ENCODE peak calls at places on chromosomes 13 and 19, in nine cellular contexts. Z is AG08395; B is MCF 10A; T is substantia nigra; K is EL; G is activated CD8-positive, alpha-beta memory T cell treated with anti-CD3 and anti-CD28 coated beads, Interleukin-2, amount 50 U/mL, for 48 hours; Y is IMR-90; O is GF-D8; Q is left kidney. A is an unnamed sample.
A peak's percentile ranks its signal among the peaks of the same experiment; 100 is the strongest.

GRCh38 chr13:32669030-32669646 is 82.9 kb downstream of the PDS5B start:
- DNase-seq in Q (peak; percentile 72), Y (peak; percentile 67), T (no peak), B (peak; percentile 55), O (peak; percentile 37), Z (peak; percentile 46), G (no peak), K (peak; percentile 47), A (peak; percentile 32)

GRCh38 chr19:4054471-4055208 is 12.1 kb downstream of the ZBTB7A start:
- DNase-seq in T (no peak), O (no peak), K (no peak), Q (no peak), B (no peak), Z (no peak), Y (no peak), G (no peak), A (no peak)

GRCh38 chr19:13717194-13717643 is 47.1 kb upstream of the MRI1 start:
- DNase-seq in Z (no peak), B (no peak), K (peak; percentile 48), Q (no peak), Y (peak; percentile 63), O (no peak), G (no peak), T (no peak), A (no peak)

GRCh38 chr19:10305139-10305806 is 4.3 kb downstream of the ZGLP1 start:
- DNase-seq in Z (peak; percentile 50), T (no peak), O (no peak), B (no peak), Y (peak; percentile 73), G (no peak), K (peak; percentile 76), Q (no peak), A (no peak)

GRCh38 chr19:4962085-4962619 is 6.8 kb upstream of the KDM4B start:
- DNase-seq in K (no peak), B (no peak), Q (no peak), G (no peak), T (no peak), Z (no peak), O (no peak), Y (no peak), A (no peak)

GRCh38 chr19:29626386-29626785 is 20.3 kb downstream of the POP4 start:
- DNase-seq in T (no peak), K (no peak), Z (no peak), G (no peak), Y (no peak), B (no peak), O (no peak), Q (no peak), A (no peak)

GRCh38 chr19:43544077-43544476 is 11.1 kb downstream of the ZNF575 start:
- DNase-seq in Q (no peak), O (no peak), B (no peak), Y (no peak), T (no peak), G (no peak), Z (no peak), K (no peak), A (no peak)

GRCh38 chr13:110634558-110634957 is 19.2 kb downstream of the NAXD start:
- DNase-seq in Q (no peak), Z (no peak), K (peak; percentile 90), G (no peak), T (no peak), O (no peak), Y (peak; percentile 89), B (peak; percentile 60), A (no peak)

GRCh38 chr13:64935441-64935840 is 2294.7 kb downstream of the PCDH9 start:
- DNase-seq in K (no peak), T (no peak), B (no peak), Y (no peak), G (no peak), O (no peak), Z (no peak), Q (no peak), A (no peak)

GRCh38 chr19:33430674-33431277 is 57.3 kb downstream of the CEBPG start:
- DNase-seq in Z (peak; percentile 85), T (peak; percentile 62), K (peak; percentile 56), G (peak; percentile 85), O (no peak), B (peak; percentile 72), Y (peak; percentile 61), Q (peak; percentile 88), A (peak; percentile 28)

GRCh38 chr19:41998246-41999020 is 4.4 kb upstream of the ATP1A3 start:
- DNase-seq in Z (peak; percentile 76), B (peak; percentile 23), O (no peak), K (peak; percentile 56), Y (peak; percentile 39), Q (peak; percentile 78), G (peak; percentile 86), T (no peak), A (no peak)

GRCh38 chr13:28297341-28297740 is 159.0 kb downstream of the PAN3 start:
- DNase-seq in B (no peak), K (no peak), O (no peak), Y (no peak), Q (peak; percentile 74), Z (no peak), T (no peak), G (no peak), A (no peak)

GRCh38 chr13:78121459-78122348 is 203.1 kb upstream of the EDNRB start:
- DNase-seq in O (peak; percentile 26), K (peak; percentile 54), Y (peak; percentile 70), B (peak; percentile 69), Q (peak; percentile 80), Z (peak; percentile 51), G (no peak), T (no peak), A (peak; percentile 36)

GRCh38 chr19:35013820-35014754 is 14.0 kb downstream of the GRAMD1A start:
- DNase-seq in O (peak; percentile 83), Q (no peak), G (no peak), K (no peak), Y (no peak), T (no peak), B (no peak), Z (no peak), A (no peak)

GRCh38 chr19:45404557-45405434 is at the start of gene PPP1R13L:
- DNase-seq in Q (peak; percentile 80), K (peak; percentile 80), G (peak; percentile 76), Y (peak; percentile 56), O (no peak), Z (peak; percentile 40), B (peak; percentile 96), T (no peak), A (no peak)

GRCh38 chr13:33611016-33611805 is 206.7 kb upstream of the RFC3 start:
- DNase-seq in B (no peak), Q (peak; percentile 89), Z (no peak), Y (peak; percentile 64), G (no peak), K (no peak), O (no peak), T (peak; percentile 79), A (peak; percentile 54)

GRCh38 chr19:46579286-46579944 is 21.7 kb upstream of the CALM3 start:
- DNase-seq in G (peak; percentile 76), Z (no peak), Y (no peak), B (no peak), O (no peak), K (peak; percentile 13), T (no peak), Q (peak; percentile 44), A (no peak)

GRCh38 chr19:33375760-33376159 is 2.3 kb downstream of the CEBPG start:
- DNase-seq in B (peak; percentile 54), T (no peak), G (no peak), O (no peak), Z (no peak), Y (peak; percentile 51), K (peak; percentile 58), Q (no peak), A (no peak)

GRCh38 chr19:7515091-7515470 is 822 bp upstream of the ZNF358 start:
- DNase-seq in Y (peak; percentile 66), O (no peak), T (no peak), Z (no peak), Q (peak; percentile 27), B (no peak), K (no peak), G (no peak), A (no peak)

GRCh38 chr19:11073568-11073967 is 15.7 kb upstream of the LDLR start:
- DNase-seq in O (no peak), Y (no peak), B (no peak), Q (no peak), G (no peak), Z (no peak), K (no peak), T (no peak), A (no peak)

GRCh38 chr19:277581-278165 is 13.5 kb downstream of the PLPP2 start:
- DNase-seq in Q (peak; percentile 92), K (no peak), B (no peak), T (no peak), G (no peak), Y (peak; percentile 35), Z (no peak), O (no peak), A (no peak)

GRCh38 chr13:110116072-110116487 is 190.9 kb downstream of the COL4A1 start:
- DNase-seq in O (no peak), Z (peak; percentile 61), Y (peak; percentile 60), B (no peak), T (no peak), K (peak; percentile 64), Q (peak; percentile 81), G (peak; percentile 84), A (no peak)

GRCh38 chr13:76512676-76513277 is 373.4 kb downstream of the KCTD12 start:
- DNase-seq in Y (peak; percentile 97), O (no peak), Z (peak; percentile 50), B (peak; percentile 74), K (peak; percentile 70), Q (peak; percentile 19), T (no peak), G (no peak), A (peak; percentile 79)

GRCh38 chr13:67147257-67148218 is 82.6 kb downstream of the PCDH9 start:
- DNase-seq in T (no peak), Z (peak; percentile 36), Q (peak; percentile 24), B (peak; percentile 9), G (no peak), Y (peak; percentile 72), K (peak; percentile 74), O (no peak), A (no peak)

GRCh38 chr19:38693380-38694223 is 46.2 kb downstream of the ACTN4 start:
- DNase-seq in K (peak; percentile 96), Y (peak; percentile 63), G (peak; percentile 55), T (no peak), B (peak; percentile 59), O (peak; percentile 88), Q (peak; percentile 96), Z (peak; percentile 60), A (peak; percentile 36)

GRCh38 chr13:106349080-106349841 is 186.2 kb downstream of the EFNB2 start:
- DNase-seq in Z (no peak), G (no peak), Q (peak; percentile 70), T (no peak), Y (peak; percentile 34), K (peak; percentile 11), B (peak; percentile 72), O (no peak), A (no peak)

GRCh38 chr13:105721056-105721455 is 814.4 kb downstream of the EFNB2 start:
- DNase-seq in B (peak; percentile 58), O (no peak), Z (peak; percentile 21), K (no peak), Q (peak; percentile 61), T (no peak), G (no peak), Y (no peak), A (peak; percentile 48)

GRCh38 chr19:44845612-44846454 is at the start of gene NECTIN2:
- DNase-seq in Y (peak; percentile 98), O (peak; percentile 76), G (peak; percentile 100), Z (peak; percentile 99), K (peak; percentile 99), T (peak; percentile 65), B (peak; percentile 99), Q (peak; percentile 99), A (peak; percentile 94)

GRCh38 chr19:3029070-3029923 is at the start of gene TLE2:
- DNase-seq in G (no peak), Z (no peak), Q (no peak), Y (no peak), O (no peak), B (no peak), K (no peak), T (no peak), A (no peak)

GRCh38 chr13:80668452-80668851 is 327.5 kb upstream of the SPRY2 start:
- DNase-seq in Q (no peak), G (no peak), B (no peak), Y (no peak), O (no peak), K (no peak), Z (no peak), T (no peak), A (no peak)

GRCh38 chr13:36475468-36475867 is 43.2 kb downstream of the CCNA1 start:
- DNase-seq in Z (no peak), Q (no peak), T (no peak), B (peak; percentile 62), K (peak; percentile 1), G (no peak), Y (no peak), O (no peak), A (no peak)

A was measured in stromal cell of bone marrow.